ENCODE peak calls at places on chromosomes 5 and 9, in nine cellular contexts. One of them, this sample, is unnamed.

GRCh38 chr5:112830378-112830777 is 30.7 kb upstream of the SRP19 start:
- DNase-seq in sigmoid colon: no peak
- DNase-seq in ovary: no peak
- DNase-seq in right atrium auricular region: no peak
- DNase-seq in AG04450: no peak
- DNase-seq in psoas muscle: no peak
- DNase-seq in GM23338: no peak
- DNase-seq in upper lobe of right lung: no peak
- DNase-seq in CD8-positive, alpha-beta T cell: no peak
- DNase-seq in this sample: no peak

GRCh38 chr5:71924325-71924724 is 182.9 kb upstream of the MAP1B start:
- DNase-seq in right atrium auricular region: no peak
- DNase-seq in ovary: no peak
- DNase-seq in sigmoid colon: no peak
- DNase-seq in AG04450: no peak
- DNase-seq in GM23338: no peak
- DNase-seq in CD8-positive, alpha-beta T cell: no peak
- DNase-seq in psoas muscle: no peak
- DNase-seq in upper lobe of right lung: no peak
- DNase-seq in this sample: no peak

GRCh38 chr9:115211413-115212204 is 93.7 kb upstream of the TNC start:
- DNase-seq in sigmoid colon: no peak
- DNase-seq in psoas muscle: no peak
- DNase-seq in upper lobe of right lung: no peak
- DNase-seq in CD8-positive, alpha-beta T cell: no peak
- DNase-seq in right atrium auricular region: no peak
- DNase-seq in ovary: no peak
- DNase-seq in AG04450: no peak
- DNase-seq in GM23338: no peak
- DNase-seq in this sample: no peak

GRCh38 chr5:77419644-77420582 is 72.2 kb downstream of the WDR41 start:
- DNase-seq in GM23338: no peak
- DNase-seq in sigmoid colon: no peak
- DNase-seq in psoas muscle: no peak
- DNase-seq in CD8-positive, alpha-beta T cell: no peak
- DNase-seq in ovary: no peak
- DNase-seq in AG04450: no peak
- DNase-seq in right atrium auricular region: no peak
- DNase-seq in upper lobe of right lung: no peak
- DNase-seq in this sample: no peak

GRCh38 chr5:171934586-171934985 is 71.9 kb downstream of the FBXW11 start:
- DNase-seq in CD8-positive, alpha-beta T cell: no peak
- DNase-seq in right atrium auricular region: no peak
- DNase-seq in psoas muscle: no peak
- DNase-seq in ovary: no peak
- DNase-seq in sigmoid colon: no peak
- DNase-seq in GM23338: no peak
- DNase-seq in upper lobe of right lung: no peak
- DNase-seq in AG04450: no peak
- DNase-seq in this sample: no peak

GRCh38 chr5:73603998-73604397 is 22.0 kb upstream of the ARHGEF28 start:
- DNase-seq in psoas muscle: no peak
- DNase-seq in sigmoid colon: no peak
- DNase-seq in GM23338: no peak
- DNase-seq in AG04450: no peak
- DNase-seq in upper lobe of right lung: no peak
- DNase-seq in right atrium auricular region: no peak
- DNase-seq in ovary: no peak
- DNase-seq in CD8-positive, alpha-beta T cell: no peak
- DNase-seq in this sample: no peak

GRCh38 chr5:94793113-94793815 is 174.8 kb downstream of the SLF1 start:
- DNase-seq in CD8-positive, alpha-beta T cell: no peak
- DNase-seq in right atrium auricular region: no peak
- DNase-seq in psoas muscle: no peak
- DNase-seq in AG04450: peak
- DNase-seq in GM23338: no peak
- DNase-seq in upper lobe of right lung: no peak
- DNase-seq in ovary: no peak
- DNase-seq in sigmoid colon: no peak
- DNase-seq in this sample: no peak

GRCh38 chr5:80697100-80697499 is 42.3 kb upstream of the DHFR start:
- DNase-seq in right atrium auricular region: no peak
- DNase-seq in sigmoid colon: no peak
- DNase-seq in psoas muscle: no peak
- DNase-seq in GM23338: no peak
- DNase-seq in ovary: no peak
- DNase-seq in AG04450: no peak
- DNase-seq in upper lobe of right lung: no peak
- DNase-seq in CD8-positive, alpha-beta T cell: no peak
- DNase-seq in this sample: no peak

GRCh38 chr5:170313344-170313743 is 15.8 kb upstream of the LCP2 start:
- DNase-seq in AG04450: no peak
- DNase-seq in ovary: no peak
- DNase-seq in right atrium auricular region: no peak
- DNase-seq in psoas muscle: no peak
- DNase-seq in CD8-positive, alpha-beta T cell: no peak
- DNase-seq in GM23338: no peak
- DNase-seq in sigmoid colon: no peak
- DNase-seq in upper lobe of right lung: no peak
- DNase-seq in this sample: no peak

GRCh38 chr9:36488322-36488838 is 84.3 kb upstream of the MELK start:
- DNase-seq in CD8-positive, alpha-beta T cell: no peak
- DNase-seq in upper lobe of right lung: no peak
- DNase-seq in sigmoid colon: no peak
- DNase-seq in right atrium auricular region: no peak
- DNase-seq in psoas muscle: no peak
- DNase-seq in ovary: no peak
- DNase-seq in GM23338: peak
- DNase-seq in AG04450: no peak
- DNase-seq in this sample: no peak

GRCh38 chr9:73137914-73138313 is 13.8 kb upstream of the ANXA1 start:
- DNase-seq in ovary: no peak
- DNase-seq in upper lobe of right lung: no peak
- DNase-seq in psoas muscle: no peak
- DNase-seq in CD8-positive, alpha-beta T cell: no peak
- DNase-seq in sigmoid colon: no peak
- DNase-seq in right atrium auricular region: no peak
- DNase-seq in GM23338: no peak
- DNase-seq in AG04450: no peak
- DNase-seq in this sample: no peak
- H3K27ac ChIP-seq in ovary: no peak
- H3K27ac ChIP-seq in upper lobe of right lung: no peak
- H3K27ac ChIP-seq in psoas muscle: no peak
- H3K27ac ChIP-seq in CD8-positive, alpha-beta T cell: no peak
- H3K27ac ChIP-seq in sigmoid colon: no peak
- H3K27ac ChIP-seq in right atrium auricular region: no peak
- H3K27ac ChIP-seq in GM23338: no peak
- H3K27ac ChIP-seq in AG04450: no peak
- H3K27ac ChIP-seq in this sample: no peak

DNA sequence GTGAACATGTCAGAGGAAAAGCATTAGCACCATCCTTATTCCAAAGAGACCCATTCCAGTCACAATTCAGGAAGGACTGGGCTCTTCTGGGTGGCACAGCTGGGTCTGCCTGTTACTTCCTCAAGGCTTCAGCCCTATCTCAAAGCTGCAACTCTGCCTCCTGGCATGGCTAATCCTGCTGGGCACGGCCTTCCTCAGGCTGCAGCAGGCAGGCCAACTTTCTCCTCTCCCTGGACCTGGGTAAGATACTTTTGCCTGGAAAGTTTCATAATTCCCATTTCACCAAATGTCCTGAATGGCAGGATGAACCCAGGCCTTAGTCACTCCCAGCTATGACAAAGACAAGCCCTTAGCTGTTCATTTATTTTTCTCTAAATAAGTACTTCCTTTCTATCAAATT is 50.1 kb downstream of the MACROH2A1 start:
- DNase-seq in sigmoid colon: no peak
- DNase-seq in psoas muscle: no peak
- DNase-seq in ovary: no peak
- DNase-seq in GM23338: no peak
- DNase-seq in upper lobe of right lung: no peak
- DNase-seq in right atrium auricular region: no peak
- DNase-seq in CD8-positive, alpha-beta T cell: no peak
- DNase-seq in AG04450: no peak
- DNase-seq in this sample: no peak
- TF ChIP-seq CTCF in sigmoid colon: no peak
- TF ChIP-seq CTCF in psoas muscle: no peak
- TF ChIP-seq CTCF in ovary: no peak
- TF ChIP-seq CTCF in GM23338: no peak
- TF ChIP-seq CTCF in upper lobe of right lung: no peak
- TF ChIP-seq CTCF in right atrium auricular region: no peak
- TF ChIP-seq CTCF in CD8-positive, alpha-beta T cell: no peak
- TF ChIP-seq CTCF in AG04450: no peak
- TF ChIP-seq CTCF in this sample: no peak

DNA sequence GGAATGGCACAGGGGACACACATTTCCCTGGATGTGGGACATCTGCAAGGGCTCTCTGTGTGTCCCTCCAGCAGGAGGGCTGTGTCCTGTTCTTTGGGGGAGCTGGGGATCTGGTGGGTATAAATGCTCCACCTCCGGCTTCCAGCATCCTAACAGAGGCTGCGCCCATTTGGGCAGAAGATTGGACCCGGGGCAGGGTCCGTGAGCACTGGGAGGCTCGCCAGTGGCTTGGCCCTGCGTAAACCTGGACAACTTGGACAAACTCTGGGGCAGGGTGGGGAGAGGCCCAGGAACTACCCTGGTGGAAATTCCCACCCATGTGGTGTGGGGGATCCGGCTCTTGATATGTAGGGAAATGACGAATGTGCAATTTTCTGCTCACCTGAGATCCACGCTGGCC is 80.9 kb downstream of the GADD45G start:
- DNase-seq in sigmoid colon: no peak
- DNase-seq in AG04450: no peak
- DNase-seq in upper lobe of right lung: no peak
- DNase-seq in psoas muscle: no peak
- DNase-seq in CD8-positive, alpha-beta T cell: no peak
- DNase-seq in ovary: no peak
- DNase-seq in right atrium auricular region: no peak
- DNase-seq in GM23338: no peak
- DNase-seq in this sample: no peak
- H3K27ac ChIP-seq in sigmoid colon: no peak
- H3K27ac ChIP-seq in AG04450: no peak
- H3K27ac ChIP-seq in upper lobe of right lung: no peak
- H3K27ac ChIP-seq in psoas muscle: peak
- H3K27ac ChIP-seq in CD8-positive, alpha-beta T cell: no peak
- H3K27ac ChIP-seq in ovary: no peak
- H3K27ac ChIP-seq in right atrium auricular region: peak
- H3K27ac ChIP-seq in GM23338: no peak
- H3K27ac ChIP-seq in this sample: peak

DNA sequence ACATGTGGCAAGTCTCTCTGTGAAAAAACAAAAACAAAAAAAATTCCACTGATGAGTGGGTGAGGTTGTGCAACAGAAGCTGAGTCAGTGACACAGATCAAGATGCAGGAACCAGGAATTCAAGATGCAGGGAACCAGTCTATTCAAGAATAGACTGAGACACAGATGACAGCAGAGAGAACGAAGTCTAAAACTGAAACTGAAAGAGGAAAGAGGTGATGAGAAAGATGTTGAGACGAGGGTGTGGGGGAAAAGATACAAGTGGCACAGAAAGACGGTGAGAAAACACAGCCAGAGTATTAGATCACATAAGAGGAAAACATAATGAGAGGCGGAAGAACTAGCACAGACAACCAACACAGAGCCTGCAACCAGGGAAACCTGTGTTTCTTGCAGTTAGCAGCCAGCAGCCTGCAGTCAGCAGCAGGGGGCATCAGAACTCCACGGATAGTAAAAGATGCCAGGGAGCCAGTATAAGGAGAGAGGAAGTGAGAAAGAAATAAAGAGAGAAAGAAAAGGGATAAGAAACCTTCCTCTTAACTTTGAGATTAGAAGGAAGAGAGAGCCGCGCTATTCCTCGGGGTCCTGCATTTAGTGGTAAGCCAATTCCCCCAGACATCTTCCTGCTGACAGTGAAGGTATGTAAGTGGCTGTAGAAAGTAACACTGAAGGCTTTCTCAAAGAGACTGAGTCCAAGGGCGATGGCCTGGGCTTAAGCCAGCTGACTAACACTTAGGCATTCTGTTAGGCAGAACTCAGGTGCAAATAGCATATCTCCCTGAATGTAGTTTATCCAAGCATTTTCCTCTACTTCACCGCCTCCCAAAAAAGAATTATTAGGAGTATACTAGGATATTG is 79.0 kb downstream of the TLR4 start:
- DNase-seq in CD8-positive, alpha-beta T cell: peak
- DNase-seq in upper lobe of right lung: peak
- DNase-seq in psoas muscle: peak
- DNase-seq in sigmoid colon: peak
- DNase-seq in GM23338: peak
- DNase-seq in ovary: peak
- DNase-seq in right atrium auricular region: peak
- DNase-seq in AG04450: no peak
- DNase-seq in this sample: peak
- TF ChIP-seq CTCF in CD8-positive, alpha-beta T cell: peak
- TF ChIP-seq CTCF in upper lobe of right lung: peak
- TF ChIP-seq CTCF in psoas muscle: peak
- TF ChIP-seq CTCF in sigmoid colon: peak
- TF ChIP-seq CTCF in GM23338: peak
- TF ChIP-seq CTCF in ovary: no peak
- TF ChIP-seq CTCF in right atrium auricular region: peak
- TF ChIP-seq CTCF in AG04450: peak
- TF ChIP-seq CTCF in this sample: peak

DNA sequence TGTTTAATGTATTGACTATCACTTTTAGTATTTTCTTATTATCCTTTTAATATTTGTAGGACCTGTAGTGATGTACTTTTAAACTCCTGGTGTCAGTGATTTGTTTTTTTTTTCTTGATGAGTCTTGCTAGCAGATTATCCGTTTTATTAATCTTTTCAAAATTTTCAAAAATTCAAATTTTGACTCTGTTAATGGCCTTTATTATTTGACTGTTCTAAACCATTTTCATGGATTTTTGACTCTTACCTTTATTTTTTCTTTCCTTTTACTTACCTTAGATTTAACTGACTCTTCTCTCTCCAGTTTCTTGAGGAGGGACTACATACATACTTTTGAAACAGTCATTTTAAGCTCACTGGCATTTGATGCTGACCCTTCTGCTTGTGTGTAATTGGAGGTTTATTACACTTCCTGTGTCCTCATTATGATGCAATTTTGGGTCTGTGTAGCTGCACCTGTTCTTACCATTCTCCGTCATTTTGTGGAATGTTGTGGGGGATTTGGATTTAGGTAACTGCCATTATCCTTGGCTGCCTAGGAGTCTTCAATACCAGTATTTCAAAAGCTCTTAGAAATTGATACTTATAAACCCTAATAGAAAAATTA is 32.0 kb upstream of the EXOC3 start:
- DNase-seq in ovary: no peak
- DNase-seq in sigmoid colon: no peak
- DNase-seq in right atrium auricular region: no peak
- DNase-seq in AG04450: no peak
- DNase-seq in CD8-positive, alpha-beta T cell: no peak
- DNase-seq in psoas muscle: no peak
- DNase-seq in GM23338: no peak
- DNase-seq in upper lobe of right lung: no peak
- DNase-seq in this sample: no peak
- H3K27ac ChIP-seq in ovary: no peak
- H3K27ac ChIP-seq in sigmoid colon: no peak
- H3K27ac ChIP-seq in right atrium auricular region: no peak
- H3K27ac ChIP-seq in AG04450: no peak
- H3K27ac ChIP-seq in CD8-positive, alpha-beta T cell: no peak
- H3K27ac ChIP-seq in psoas muscle: no peak
- H3K27ac ChIP-seq in GM23338: no peak
- H3K27ac ChIP-seq in upper lobe of right lung: no peak
- H3K27ac ChIP-seq in this sample: no peak